ENCODE peak calls at places on chromosome 11, in four cellular contexts. Z, U, B and I are unnamed samples.

GRCh38 chr11:17602105-17603001 is 55.3 kb downstream of the OTOG start:
- DNase-seq in Z (no peak), U (no peak), B (no peak), I (no peak)

GRCh38 chr11:31817621-31818493 is 6.7 kb upstream of the PAX6 start:
- DNase-seq in Z (no peak), U (no peak), B (no peak), I (no peak)

GRCh38 chr11:94780432-94780831 is 12.3 kb downstream of the AMOTL1 start:
- DNase-seq in Z (peak), U (no peak), B (no peak), I (no peak)

GRCh38 chr11:31499576-31500178 is 9.7 kb downstream of the IMMP1L start:
- DNase-seq in Z (no peak), U (no peak), B (no peak), I (no peak)

GRCh38 chr11:100719809-100720221 is 32.7 kb downstream of the ARHGAP42 start:
- DNase-seq in Z (no peak), U (peak), B (no peak), I (peak)

GRCh38 chr11:97751405-97751804 is 1269.3 kb upstream of the CNTN5 start:
- DNase-seq in Z (no peak), U (no peak), B (no peak), I (no peak)

GRCh38 chr11:124482362-124483147 is 37.1 kb upstream of the OR8B8 start:
- DNase-seq in Z (peak), U (no peak), B (no peak), I (no peak)

GRCh38 chr11:116927163-116927772 is 89.8 kb upstream of the APOA1 start:
- DNase-seq in Z (no peak), U (no peak), B (no peak), I (no peak)

GRCh38 chr11:27777013-27777412 is 76.8 kb upstream of the BDNF start:
- DNase-seq in Z (no peak), U (no peak), B (no peak), I (no peak)